ENCODE peak calls at places on chromosomes 11 and 22, in four cellular contexts. One of them, this sample, is unnamed.

GRCh38 chr22:42520663-42521546 is 1.3 kb upstream of the RRP7A start:
- DNase-seq in HepG2: peak
- DNase-seq in GM12878: no peak
- DNase-seq in H1: no peak
- DNase-seq in this sample: no peak

GRCh38 chr11:77064648-77065217 is 2.0 kb upstream of the CAPN5 start:
- DNase-seq in H1: no peak
- DNase-seq in GM12878: no peak
- DNase-seq in HepG2: no peak
- DNase-seq in this sample: no peak

GRCh38 chr11:116879789-116880402 is 42.5 kb upstream of the APOA1 start:
- DNase-seq in H1: no peak
- DNase-seq in HepG2: peak
- DNase-seq in GM12878: peak
- DNase-seq in this sample: peak

GRCh38 chr11:14861680-14862079 is 30.4 kb downstream of the CYP2R1 start:
- DNase-seq in HepG2: peak
- DNase-seq in H1: no peak
- DNase-seq in GM12878: no peak
- DNase-seq in this sample: no peak

GRCh38 chr11:62439785-62440602 is 21.2 kb downstream of the SCGB1A1 start:
- DNase-seq in GM12878: no peak
- DNase-seq in H1: no peak
- DNase-seq in HepG2: no peak
- DNase-seq in this sample: no peak

GRCh38 chr11:68935516-68936357 is 32.0 kb downstream of the IGHMBP2 start:
- DNase-seq in H1: no peak
- DNase-seq in GM12878: no peak
- DNase-seq in HepG2: no peak
- DNase-seq in this sample: no peak

GRCh38 chr11:46920709-46921108 is 2.4 kb upstream of the LRP4 start:
- DNase-seq in GM12878: no peak
- DNase-seq in H1: no peak
- DNase-seq in HepG2: peak
- DNase-seq in this sample: no peak

GRCh38 chr11:44746894-44747293 is 20.1 kb downstream of the TSPAN18 start:
- DNase-seq in H1: no peak
- DNase-seq in HepG2: no peak
- DNase-seq in GM12878: no peak
- DNase-seq in this sample: no peak

GRCh38 chr11:3865388-3866193 is 10.1 kb downstream of the STIM1 start:
- DNase-seq in HepG2: no peak
- DNase-seq in GM12878: no peak
- DNase-seq in H1: no peak
- DNase-seq in this sample: no peak

GRCh38 chr22:45336971-45337431 is 27.3 kb downstream of the FAM118A start:
- DNase-seq in H1: no peak
- DNase-seq in HepG2: no peak
- DNase-seq in GM12878: no peak
- DNase-seq in this sample: no peak

GRCh38 chr11:111941963-111942362 is 4.8 kb downstream of the DIXDC1 start:
- DNase-seq in H1: no peak
- DNase-seq in GM12878: no peak
- DNase-seq in HepG2: no peak
- DNase-seq in this sample: no peak

GRCh38 chr22:19038164-19038546 is 84.1 kb downstream of the DGCR2 start:
- DNase-seq in HepG2: no peak
- DNase-seq in H1: no peak
- DNase-seq in GM12878: no peak
- DNase-seq in this sample: no peak

GRCh38 chr11:126547161-126547560 is 191.7 kb downstream of the ST3GAL4 start:
- DNase-seq in HepG2: no peak
- DNase-seq in H1: no peak
- DNase-seq in GM12878: no peak
- DNase-seq in this sample: no peak
- H3K4me3 ChIP-seq in HepG2: no peak
- H3K4me3 ChIP-seq in H1: no peak
- H3K4me3 ChIP-seq in GM12878: no peak
- H3K4me3 ChIP-seq in this sample: no peak

GRCh38 chr22:30606455-30607299 is at the start of gene TCN2:
- DNase-seq in HepG2: peak
- DNase-seq in GM12878: no peak
- DNase-seq in H1: peak
- DNase-seq in this sample: peak
- TF ChIP-seq SUZ12 in HepG2: no peak
- TF ChIP-seq SUZ12 in GM12878: no peak
- TF ChIP-seq SUZ12 in H1: no peak
- TF ChIP-seq SUZ12 in this sample: no peak

GRCh38 chr11:89163686-89164085 is 14.0 kb upstream of the TYR start:
- DNase-seq in HepG2: no peak
- DNase-seq in H1: no peak
- DNase-seq in GM12878: no peak
- DNase-seq in this sample: no peak

DNA sequence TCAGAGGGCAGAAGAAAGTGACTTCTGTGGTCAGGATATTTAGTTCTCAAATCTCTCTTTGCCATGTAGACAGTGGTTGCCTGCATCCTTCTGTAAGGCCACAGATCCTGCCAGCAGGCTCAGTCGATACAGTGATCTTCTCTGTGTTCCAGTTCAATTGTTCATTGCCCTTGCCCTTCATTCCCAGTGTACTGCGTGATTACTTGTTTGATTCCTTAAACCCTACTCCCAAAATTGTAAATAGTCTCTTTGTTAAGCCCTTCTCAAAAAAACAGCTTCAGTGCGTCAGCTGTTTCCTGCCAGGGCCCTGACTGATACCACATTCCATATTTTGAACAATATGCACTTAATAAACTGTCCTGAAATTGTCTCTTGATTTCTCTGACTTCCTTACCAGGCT is 9.3 kb upstream of the TYR start:
- DNase-seq in H1: no peak
- DNase-seq in GM12878: no peak
- DNase-seq in HepG2: no peak
- DNase-seq in this sample: no peak
- TF ChIP-seq ZNF274 in H1: no peak
- TF ChIP-seq ZNF274 in GM12878: no peak
- TF ChIP-seq ZNF274 in HepG2: no peak
- TF ChIP-seq ZNF274 in this sample: no peak

GRCh38 chr11:16982256-16982671 is 31.9 kb downstream of the PLEKHA7 start:
- DNase-seq in GM12878: no peak
- DNase-seq in HepG2: peak
- DNase-seq in H1: no peak
- DNase-seq in this sample: no peak
- H3K4me3 ChIP-seq in GM12878: no peak
- H3K4me3 ChIP-seq in HepG2: peak
- H3K4me3 ChIP-seq in H1: no peak
- H3K4me3 ChIP-seq in this sample: no peak